ENCODE peak calls at places on chromosomes 2 and 18, in four cellular contexts. D, X, E and P are unnamed samples.

GRCh38 chr2:101967826-101968498 is 23.8 kb upstream of the IL1R2 start:
- DNase-seq in D (no peak), X (no peak), E (no peak), P (no peak)

GRCh38 chr2:59449264-59449663 is 1104.2 kb downstream of the BCL11A start:
- DNase-seq in E (no peak), D (no peak), X (no peak), P (no peak)

GRCh38 chr2:166091439-166091838 is 36.4 kb downstream of the SCN1A start:
- DNase-seq in E (no peak), D (no peak), X (no peak), P (no peak)

GRCh38 chr18:11387880-11388279 is 221.5 kb upstream of the SLC35G4 start:
- DNase-seq in E (peak; percentile 73), D (peak; percentile 80), X (peak; percentile 32), P (no peak)

GRCh38 chr2:37316181-37316580 is 8.5 kb downstream of the PRKD3 start:
- DNase-seq in E (no peak), D (no peak), X (no peak), P (no peak)

GRCh38 chr18:70154591-70155194 is 50.8 kb downstream of the RTTN start:
- DNase-seq in D (no peak), X (no peak), E (no peak), P (no peak)

GRCh38 chr18:77103991-77104521 is 28.5 kb downstream of the MBP start:
- DNase-seq in X (no peak), D (no peak), E (no peak), P (no peak)

GRCh38 chr2:232550351-232551261 is at the start of the genes EIF4E2 and TIGD1:
- DNase-seq in E (peak; percentile 94), X (peak; percentile 73), D (peak; percentile 97), P (peak; percentile 93)

GRCh38 chr2:69828913-69829242 is 582 bp upstream of the GMCL1 start:
- DNase-seq in D (no peak), X (no peak), E (no peak), P (no peak)
- TF ChIP-seq CTCF in D (no peak), X (no peak), E (no peak), P (no peak)

GRCh38 chr2:174461221-174461620 is 25.6 kb downstream of the GPR155 start:
- DNase-seq in E (no peak), X (no peak), D (no peak), P (no peak)

GRCh38 chr2:174465327-174465726 is 21.5 kb downstream of the GPR155 start:
- DNase-seq in X (no peak), D (peak; percentile 36), E (peak; percentile 13), P (peak; percentile 16)
- TF ChIP-seq CTCF in X (no peak), D (peak; percentile 20), E (no peak), P (no peak)

DNA sequence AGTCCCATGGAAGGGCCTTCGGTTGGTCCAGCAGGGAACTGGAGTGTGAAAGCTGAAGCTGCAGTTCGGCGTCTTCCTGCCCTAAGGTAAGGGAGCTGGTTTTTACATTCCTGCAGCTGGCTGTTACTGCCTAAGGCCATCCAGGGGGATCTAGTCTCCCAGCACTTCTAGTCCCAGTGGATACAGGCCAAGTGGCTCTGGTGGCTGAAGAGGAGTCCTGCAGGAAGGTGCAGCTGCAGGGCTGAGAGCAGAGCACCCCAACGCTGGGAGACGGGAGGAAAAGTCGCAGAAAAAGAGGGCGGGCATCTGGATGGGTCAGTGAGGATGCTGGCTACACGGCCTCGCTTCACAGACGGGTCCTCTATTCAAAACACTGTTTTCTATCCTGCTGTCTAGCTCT is 225.0 kb upstream of the HS6ST1 start:
- DNase-seq in X (no peak), D (peak; percentile 31), E (no peak), P (no peak)
- TF ChIP-seq CTCF in X (no peak), D (peak; percentile 31), E (no peak), P (no peak)

DNA sequence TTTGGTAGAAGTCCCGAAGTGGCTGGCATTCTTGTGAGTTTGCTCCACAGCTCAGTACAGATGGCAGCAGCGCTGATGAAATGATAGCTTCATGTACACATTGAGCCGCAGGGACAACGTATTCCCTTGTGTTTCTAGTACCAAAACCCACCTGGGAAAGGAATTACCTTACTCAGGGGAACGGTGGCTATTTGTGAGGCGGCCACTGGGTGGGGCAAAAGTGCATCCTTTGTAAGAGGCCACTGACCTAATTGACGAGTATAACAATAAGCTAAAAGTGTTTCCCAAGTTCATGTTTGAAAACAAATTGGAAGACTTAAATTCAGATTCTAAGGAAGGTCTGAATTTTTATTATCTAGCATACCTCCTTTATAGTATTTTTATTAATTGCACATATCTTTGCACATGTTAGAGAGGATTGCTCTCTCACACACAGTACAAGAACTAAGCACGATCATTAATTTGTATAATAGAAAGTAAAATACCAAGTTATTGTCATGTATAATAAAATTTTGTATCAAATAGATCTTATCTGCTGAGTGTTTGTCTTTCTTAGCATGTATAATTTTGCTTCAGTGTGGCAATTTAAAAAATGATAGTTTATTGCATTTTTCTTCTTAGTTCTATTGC is 25.3 kb upstream of the CDH7 start:
- DNase-seq in E (peak; percentile 4), D (peak; percentile 39), X (no peak), P (peak; percentile 58)
- TF ChIP-seq CTCF in E (peak; percentile 39), D (peak; percentile 61), X (no peak), P (peak; percentile 63)

GRCh38 chr2:113979172-113980128 is 89.6 kb downstream of the ACTR3 start:
- DNase-seq in E (no peak), D (peak; percentile 22), X (no peak), P (no peak)
- TF ChIP-seq CTCF in E (peak; percentile 50), D (peak; percentile 33), X (no peak), P (peak; percentile 42)

GRCh38 chr18:46459789-46460455 is 197.1 kb downstream of the LOXHD1 start:
- DNase-seq in X (no peak), D (no peak), E (no peak), P (no peak)

GRCh38 chr18:46452820-46453219 is 204.2 kb downstream of the LOXHD1 start:
- DNase-seq in E (no peak), D (no peak), X (no peak), P (no peak)

GRCh38 chr18:46460754-46461153 is 196.3 kb downstream of the LOXHD1 start:
- DNase-seq in X (no peak), D (no peak), E (no peak), P (no peak)

GRCh38 chr18:46458472-46458871 is 198.5 kb downstream of the LOXHD1 start:
- DNase-seq in X (no peak), D (no peak), E (no peak), P (no peak)

GRCh38 chr18:46456691-46457090 is 200.3 kb downstream of the LOXHD1 start:
- DNase-seq in X (no peak), E (no peak), D (no peak), P (no peak)
- TF ChIP-seq CTCF in X (no peak), E (no peak), D (no peak), P (no peak)